ENCODE peak calls at places on chromosome 21, in seven cellular contexts. One of them, this sample, is unnamed.
A peak's percentile ranks its signal among the peaks of the same experiment; 100 is the strongest.

GRCh38 chr21:35273331-35273730 is 224.2 kb upstream of the RUNX1 start:
- DNase-seq in NCI-H748 treated with DMSO at 0.1 percent for 48 hours: peak; percentile 82
- DNase-seq in LoVo: peak; percentile 40
- DNase-seq in KBM-7: no peak
- DNase-seq in NCI-H1105: no peak
- DNase-seq in WTC11: no peak
- DNase-seq in K562: no peak
- DNase-seq in this sample: no peak

GRCh38 chr21:45982256-45982757 is 737 bp downstream of the COL6A1 start:
- DNase-seq in LoVo: no peak
- DNase-seq in KBM-7: peak; percentile 9
- DNase-seq in NCI-H748 treated with DMSO at 0.1 percent for 48 hours: no peak
- DNase-seq in NCI-H1105: no peak
- DNase-seq in WTC11: peak; percentile 35
- DNase-seq in K562: no peak
- DNase-seq in this sample: no peak

GRCh38 chr21:45865106-45865835 is 116.3 kb upstream of the COL6A1 start:
- DNase-seq in NCI-H1105: no peak
- DNase-seq in WTC11: no peak
- DNase-seq in LoVo: no peak
- DNase-seq in K562: no peak
- DNase-seq in KBM-7: no peak
- DNase-seq in NCI-H748 treated with DMSO at 0.1 percent for 48 hours: no peak
- DNase-seq in this sample: no peak

GRCh38 chr21:15999741-16000140 is 270.0 kb downstream of the USP25 start:
- DNase-seq in KBM-7: no peak
- DNase-seq in K562: no peak
- DNase-seq in NCI-H1105: no peak
- DNase-seq in LoVo: no peak
- DNase-seq in WTC11: no peak
- DNase-seq in NCI-H748 treated with DMSO at 0.1 percent for 48 hours: no peak
- DNase-seq in this sample: no peak

GRCh38 chr21:46518983-46519583 is 60.4 kb downstream of the DIP2A start:
- DNase-seq in WTC11: no peak
- DNase-seq in K562: peak; percentile 57
- DNase-seq in NCI-H1105: no peak
- DNase-seq in NCI-H748 treated with DMSO at 0.1 percent for 48 hours: no peak
- DNase-seq in LoVo: no peak
- DNase-seq in KBM-7: no peak
- DNase-seq in this sample: no peak

GRCh38 chr21:29164330-29164942 is 34.0 kb downstream of the MAP3K7CL start:
- DNase-seq in LoVo: peak; percentile 68
- DNase-seq in WTC11: no peak
- DNase-seq in K562: peak; percentile 50
- DNase-seq in NCI-H1105: peak; percentile 4
- DNase-seq in NCI-H748 treated with DMSO at 0.1 percent for 48 hours: peak; percentile 37
- DNase-seq in KBM-7: peak; percentile 65
- DNase-seq in this sample: peak; percentile 1

GRCh38 chr21:16455978-16456377 is 726.2 kb downstream of the USP25 start:
- DNase-seq in NCI-H1105: no peak
- DNase-seq in WTC11: no peak
- DNase-seq in LoVo: no peak
- DNase-seq in KBM-7: no peak
- DNase-seq in K562: no peak
- DNase-seq in NCI-H748 treated with DMSO at 0.1 percent for 48 hours: no peak
- DNase-seq in this sample: peak; percentile 80

GRCh38 chr21:29372063-29372802 is 73.5 kb downstream of the BACH1 start:
- DNase-seq in LoVo: peak; percentile 76
- DNase-seq in NCI-H748 treated with DMSO at 0.1 percent for 48 hours: peak; percentile 61
- DNase-seq in NCI-H1105: peak; percentile 61
- DNase-seq in WTC11: peak; percentile 24
- DNase-seq in KBM-7: peak; percentile 77
- DNase-seq in K562: peak; percentile 77
- DNase-seq in this sample: peak; percentile 24

GRCh38 chr21:43790053-43790524 is 712 bp downstream of the RRP1 start:
- DNase-seq in NCI-H748 treated with DMSO at 0.1 percent for 48 hours: no peak
- DNase-seq in WTC11: no peak
- DNase-seq in KBM-7: no peak
- DNase-seq in NCI-H1105: no peak
- DNase-seq in LoVo: no peak
- DNase-seq in K562: no peak
- DNase-seq in this sample: no peak

GRCh38 chr21:45365608-45366241 is 39.2 kb upstream of the COL18A1 start:
- DNase-seq in NCI-H1105: no peak
- DNase-seq in LoVo: peak; percentile 63
- DNase-seq in WTC11: peak; percentile 61
- DNase-seq in KBM-7: no peak
- DNase-seq in NCI-H748 treated with DMSO at 0.1 percent for 48 hours: no peak
- DNase-seq in K562: no peak
- DNase-seq in this sample: no peak

GRCh38 chr21:29777155-29777554 is 162.6 kb downstream of the GRIK1 start:
- DNase-seq in KBM-7: no peak
- DNase-seq in NCI-H1105: no peak
- DNase-seq in K562: no peak
- DNase-seq in NCI-H748 treated with DMSO at 0.1 percent for 48 hours: no peak
- DNase-seq in LoVo: no peak
- DNase-seq in WTC11: no peak
- DNase-seq in this sample: no peak